ENCODE peak calls at places on chromosomes 7 and 10, in five cellular contexts. K is H4; V is HT1080; C is CD8-positive, alpha-beta memory T cell; J is activated CD8-positive, alpha-beta memory T cell treated with anti-CD3 and anti-CD28 coated beads for 4 hours. L is an unnamed sample.
A peak's percentile ranks its signal among the peaks of the same experiment; 100 is the strongest.

GRCh38 chr7:105246195-105247078 is 142.3 kb downstream of the SRPK2 start:
- DNase-seq in K (no peak), V (no peak), C (no peak), J (no peak), L (no peak)

GRCh38 chr10:18350340-18350739 is 210.1 kb downstream of the CACNB2 start:
- DNase-seq in K (no peak), V (no peak), C (no peak), J (no peak), L (no peak)

GRCh38 chr10:132748135-132748534 is 37.8 kb downstream of the NKX6-2 start:
- DNase-seq in K (no peak), V (no peak), C (no peak), J (no peak), L (no peak)

GRCh38 chr10:103660364-103661197 is 167.1 kb downstream of the NEURL1 start:
- DNase-seq in K (no peak), V (no peak), C (no peak), J (no peak), L (peak; percentile 51)

GRCh38 chr7:51175992-51176388 is 140.6 kb downstream of the COBL start:
- DNase-seq in K (no peak), V (no peak), C (no peak), J (no peak), L (no peak)

GRCh38 chr7:55366461-55367138 is 1.5 kb downstream of the LANCL2 start:
- DNase-seq in K (no peak), V (no peak), C (no peak), J (no peak), L (no peak)

GRCh38 chr7:55538538-55538937 is 33.8 kb downstream of the VOPP1 start:
- DNase-seq in K (peak; percentile 94), V (peak; percentile 81), C (no peak), J (no peak), L (no peak)

GRCh38 chr7:100674441-100675407 is 1.2 kb downstream of the GNB2 start:
- DNase-seq in K (no peak), V (no peak), C (peak; percentile 23), J (no peak), L (no peak)